ENCODE peak calls at places on chromosome 2, in ten cellular contexts. V, Z, Q, D, G, R, H, F, O and S are unnamed samples.

GRCh38 chr2:215479121-215479520 is 43.3 kb upstream of the FN1 start:
- DNase-seq in F (no peak), Z (no peak), V (no peak), G (no peak), D (no peak), Q (no peak), H (no peak), O (no peak), R (no peak), S (no peak)

GRCh38 chr2:11234309-11234708 is 79.0 kb downstream of the SLC66A3 start:
- DNase-seq in D (no peak), V (peak), O (no peak), H (no peak), Z (no peak), Q (no peak), F (no peak), R (no peak), G (no peak), S (no peak)

GRCh38 chr2:98569197-98569793 is 39.0 kb downstream of the COA5 start:
- DNase-seq in H (no peak), D (no peak), V (peak), F (peak), R (peak), O (peak), Z (no peak), Q (peak), G (peak), S (no peak)

GRCh38 chr2:138722316-138722715 is 57.9 kb downstream of the NXPH2 start:
- DNase-seq in F (peak), O (no peak), G (no peak), H (peak), V (no peak), D (no peak), Q (no peak), R (no peak), Z (no peak), S (no peak)

GRCh38 chr2:289362-290089 is 1.6 kb upstream of the ALKAL2 start:
- DNase-seq in V (peak), Q (no peak), R (peak), O (peak), H (peak), Z (no peak), F (peak), G (no peak), D (no peak), S (no peak)

GRCh38 chr2:73082523-73083410 is 11.3 kb upstream of the SFXN5 start:
- DNase-seq in H (no peak), O (no peak), V (no peak), F (no peak), D (no peak), Q (no peak), R (no peak), G (no peak), Z (no peak), S (no peak)

GRCh38 chr2:79935771-79936657 is 368.5 kb downstream of the LRRTM1 start:
- DNase-seq in R (peak), O (peak), Q (peak), F (no peak), H (no peak), G (peak), Z (peak), V (peak), D (peak), S (peak)

GRCh38 chr2:73892631-73893329 is at the start of gene ACTG2:
- DNase-seq in R (no peak), Z (no peak), H (peak), D (peak), Q (no peak), G (no peak), V (no peak), F (no peak), O (no peak), S (no peak)

GRCh38 chr2:12361506-12361905 is 355.2 kb upstream of the TRIB2 start:
- DNase-seq in R (no peak), V (no peak), G (no peak), Q (no peak), O (no peak), F (no peak), D (no peak), H (no peak), Z (no peak), S (no peak)
- H3K27ac ChIP-seq in R (no peak), V (no peak), G (no peak), Q (no peak), O (no peak), F (no peak), D (no peak), H (no peak), Z (no peak), S (no peak)

DNA sequence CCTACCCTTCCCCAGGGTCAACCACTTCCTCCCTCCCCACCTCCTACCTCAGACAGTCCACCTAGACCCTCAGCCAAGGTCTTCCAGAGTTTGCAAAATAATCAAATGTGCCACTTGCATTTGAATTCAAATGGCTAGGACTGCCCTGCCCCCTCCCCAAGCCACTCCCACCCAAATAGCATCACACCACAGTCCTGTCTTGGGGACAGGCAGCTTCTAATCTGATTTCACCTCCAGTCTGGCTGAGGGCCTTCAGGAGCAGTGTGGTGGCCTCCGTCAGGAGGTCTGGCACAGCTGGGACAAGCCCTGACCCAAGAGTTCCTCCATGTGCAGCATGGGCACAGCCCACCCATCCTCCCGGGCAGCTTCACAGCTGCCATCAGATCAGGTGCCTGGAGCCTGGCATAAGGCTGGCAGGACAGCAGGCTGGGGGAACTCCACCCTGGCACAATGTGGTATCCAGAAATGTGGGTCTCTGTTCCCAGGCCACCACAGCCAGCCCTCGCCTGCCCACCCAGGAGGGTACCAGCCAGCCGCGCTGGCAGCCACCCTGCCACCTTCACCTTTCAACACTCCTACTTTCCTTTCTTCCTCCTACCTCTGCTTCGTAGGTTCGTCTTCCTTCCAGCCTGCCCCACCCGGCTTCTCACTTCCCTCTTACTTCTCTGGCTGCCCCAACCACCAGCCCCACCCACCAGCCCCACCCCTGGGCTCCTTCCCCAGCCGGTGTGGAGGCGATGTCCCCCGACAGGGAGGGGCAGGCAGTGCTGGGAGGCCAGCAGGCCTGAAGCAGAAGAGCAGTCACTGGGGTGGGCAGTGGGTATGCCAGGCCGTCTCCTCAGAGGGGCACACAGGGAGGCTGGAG is at the start of gene CAPG:
- DNase-seq in Z (no peak), G (peak), O (peak), D (no peak), H (peak), V (no peak), R (no peak), F (peak), Q (no peak), S (no peak)
- H3K27ac ChIP-seq in Z (no peak), G (peak), O (peak), D (no peak), H (no peak), V (no peak), R (no peak), F (no peak), Q (peak), S (peak)

GRCh38 chr2:176109226-176109954 is 2.3 kb downstream of the HOXD11 start:
- DNase-seq in D (no peak), Z (no peak), V (no peak), H (no peak), F (no peak), O (no peak), Q (no peak), G (no peak), R (no peak), S (no peak)
- H3K27ac ChIP-seq in D (no peak), Z (no peak), V (no peak), H (no peak), F (no peak), O (no peak), Q (no peak), G (no peak), R (no peak), S (no peak)

GRCh38 chr2:226483143-226483542 is 316.5 kb downstream of the IRS1 start:
- DNase-seq in F (no peak), V (no peak), Q (no peak), G (no peak), H (no peak), R (no peak), D (no peak), O (no peak), Z (no peak), S (no peak)
- H3K27ac ChIP-seq in F (no peak), V (no peak), Q (peak), G (no peak), H (no peak), R (no peak), D (no peak), O (no peak), Z (no peak), S (no peak)

GRCh38 chr2:96156926-96157648 is 11.8 kb upstream of the DUSP2 start:
- DNase-seq in V (no peak), H (no peak), O (no peak), Q (no peak), G (peak), D (no peak), R (no peak), Z (no peak), F (no peak), S (no peak)
- H3K27ac ChIP-seq in V (no peak), H (no peak), O (no peak), Q (no peak), G (peak), D (no peak), R (no peak), Z (no peak), F (no peak), S (no peak)

DNA sequence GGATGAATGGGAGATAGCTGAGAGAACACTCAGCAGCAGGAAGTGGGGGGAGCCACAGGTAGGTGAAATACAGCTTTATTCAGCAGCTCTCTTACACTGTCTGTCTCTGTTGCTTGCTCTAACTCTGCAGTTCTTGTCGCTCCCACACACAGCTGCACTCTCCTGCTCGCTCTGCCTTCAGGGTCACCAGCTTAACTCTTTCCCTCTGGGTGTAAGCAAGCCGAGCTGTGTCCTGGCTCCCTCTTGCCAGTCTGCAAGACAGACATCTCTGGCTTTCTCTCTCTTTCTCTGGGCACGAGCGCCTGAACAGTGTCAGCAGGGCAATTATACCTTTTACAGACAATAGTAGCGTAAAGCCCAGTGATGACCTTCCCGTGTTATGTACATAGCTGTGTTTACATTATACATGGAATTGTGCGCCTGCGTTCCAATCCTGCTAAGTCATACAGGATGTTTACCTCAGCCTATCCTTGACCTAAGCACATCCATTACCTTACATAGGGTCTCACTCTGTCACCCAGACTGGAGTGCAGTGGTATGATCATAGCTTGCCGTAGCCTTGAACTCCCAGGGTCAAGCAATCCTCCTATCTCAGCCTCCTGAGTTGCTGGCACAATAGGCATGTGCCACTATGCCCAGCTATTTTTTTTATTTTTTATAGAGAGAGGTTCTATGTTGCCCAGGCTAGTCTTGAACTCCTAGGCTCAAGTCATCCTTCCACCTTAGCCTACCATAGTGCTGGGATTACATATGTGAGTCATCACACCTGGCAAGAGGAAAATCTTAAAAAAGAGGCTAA is 57.8 kb upstream of the CHN1 start:
- DNase-seq in G (no peak), O (no peak), F (no peak), V (no peak), D (no peak), R (no peak), Z (no peak), Q (no peak), H (no peak), S (no peak)
- H3K27ac ChIP-seq in G (no peak), O (no peak), F (no peak), V (no peak), D (no peak), R (no peak), Z (no peak), Q (no peak), H (no peak), S (no peak)

GRCh38 chr2:48279347-48279746 is 250.6 kb upstream of the STON1 start:
- DNase-seq in G (no peak), D (no peak), H (no peak), V (no peak), Z (no peak), F (no peak), O (no peak), R (no peak), Q (no peak), S (no peak)

GRCh38 chr2:48282281-48282680 is 247.7 kb upstream of the STON1 start:
- DNase-seq in Z (no peak), R (no peak), Q (no peak), O (no peak), D (no peak), H (no peak), V (no peak), F (no peak), G (no peak), S (no peak)

GRCh38 chr2:48283870-48284269 is 246.1 kb upstream of the STON1 start:
- DNase-seq in F (no peak), Q (no peak), R (no peak), V (no peak), O (no peak), H (no peak), Z (no peak), D (no peak), G (no peak), S (no peak)

GRCh38 chr2:48287971-48288370 is 242.0 kb upstream of the STON1 start:
- DNase-seq in H (no peak), D (no peak), R (no peak), O (no peak), F (no peak), G (no peak), Z (no peak), V (no peak), Q (no peak), S (no peak)

DNA sequence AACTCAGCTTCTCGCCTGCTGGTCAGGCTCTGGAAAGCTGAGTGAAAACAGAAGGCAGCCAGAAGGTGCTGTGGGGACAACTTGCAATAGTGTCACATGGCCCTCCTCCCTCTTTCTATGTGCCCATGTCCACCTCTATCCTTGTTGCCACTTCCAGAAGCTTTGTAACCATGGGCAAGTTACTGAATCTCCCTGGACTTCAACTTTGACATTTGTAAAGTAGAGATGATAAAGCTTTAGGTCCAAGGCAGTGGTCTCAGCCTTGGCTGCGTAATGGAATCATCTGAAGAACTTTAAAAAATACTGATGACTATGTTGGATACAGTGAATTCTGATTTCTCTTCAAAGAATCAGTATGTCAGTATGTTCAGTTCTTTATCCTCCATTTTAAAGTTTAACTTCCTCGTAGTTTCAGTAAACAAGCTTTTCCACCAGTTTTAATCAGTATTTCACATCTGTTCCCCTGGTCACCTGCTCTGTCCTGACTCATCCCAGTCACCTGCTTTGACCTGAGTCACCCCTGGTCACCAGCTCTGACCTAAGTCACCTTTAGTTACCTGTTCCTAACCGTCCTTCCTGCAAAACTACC is 245.2 kb upstream of the STON1 start:
- DNase-seq in R (no peak), O (no peak), F (no peak), V (no peak), Q (no peak), G (no peak), H (no peak), D (no peak), Z (no peak), S (no peak)
- H3K27ac ChIP-seq in R (no peak), O (no peak), F (no peak), V (no peak), Q (no peak), G (no peak), H (no peak), D (no peak), Z (no peak), S (no peak)

DNA sequence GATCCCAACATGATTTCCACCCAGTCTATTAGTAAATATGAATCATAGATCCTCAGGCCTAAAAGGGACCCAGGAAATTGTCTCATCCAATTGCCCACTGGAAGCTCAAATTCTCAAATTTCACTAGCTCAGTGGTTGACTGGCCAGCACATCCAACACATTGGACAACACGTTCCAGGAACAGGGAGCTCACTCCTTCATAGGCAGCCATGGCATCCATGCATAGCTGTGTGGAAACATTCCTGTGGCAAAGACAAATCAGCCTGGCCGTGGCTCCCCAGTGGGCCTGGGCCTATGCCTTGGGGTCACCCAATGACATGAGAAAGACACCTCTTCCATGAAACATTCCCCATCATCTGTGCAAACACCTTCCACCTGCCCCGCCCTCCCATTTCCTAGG is 261.1 kb downstream of the ANAPC1 start:
- DNase-seq in Q (no peak), G (no peak), Z (no peak), V (no peak), H (no peak), O (no peak), F (no peak), R (no peak), D (no peak), S (no peak)
- H3K27ac ChIP-seq in Q (no peak), G (no peak), Z (no peak), V (no peak), H (no peak), O (no peak), F (no peak), R (no peak), D (no peak), S (no peak)

GRCh38 chr2:32820097-32820496 is 126.7 kb upstream of the LTBP1 start:
- DNase-seq in O (no peak), H (no peak), Z (no peak), D (no peak), Q (no peak), V (no peak), G (no peak), F (no peak), R (no peak), S (no peak)
- H3K27ac ChIP-seq in O (no peak), H (no peak), Z (no peak), D (no peak), Q (no peak), V (no peak), G (no peak), F (no peak), R (no peak), S (no peak)